ENCODE peak calls at places on chromosomes 7 and 10, in four cellular contexts. R, F, L and E are unnamed samples.

GRCh38 chr7:73526892-73527821 is 5.1 kb upstream of the BAZ1B start:
- DNase-seq in R (no peak), F (no peak), L (no peak), E (no peak)

GRCh38 chr10:85831422-85831821 is 535.2 kb downstream of the GRID1 start:
- DNase-seq in R (no peak), F (no peak), L (no peak), E (no peak)

GRCh38 chr7:36617408-36617807 is 106.9 kb downstream of the AOAH start:
- DNase-seq in R (no peak), F (no peak), L (no peak), E (no peak)

GRCh38 chr7:18541189-18541870 is 45.8 kb downstream of the HDAC9 start:
- DNase-seq in R (no peak), F (peak), L (no peak), E (peak)

GRCh38 chr7:104841798-104842197 is 172.2 kb upstream of the KMT2E start:
- DNase-seq in R (no peak), F (no peak), L (no peak), E (no peak)

GRCh38 chr10:51073035-51073434 is 1.3 kb upstream of the PRKG1 start:
- DNase-seq in R (no peak), F (no peak), L (no peak), E (no peak)

GRCh38 chr10:118980870-118981269 is 48.6 kb upstream of the NANOS1 start:
- DNase-seq in R (no peak), F (no peak), L (no peak), E (no peak)

GRCh38 chr7:139366400-139366799 is 6.7 kb downstream of the LUC7L2 start:
- DNase-seq in R (no peak), F (no peak), L (no peak), E (no peak)

GRCh38 chr10:58511765-58512469 is 755 bp upstream of the BICC1 start:
- DNase-seq in R (no peak), F (peak), L (no peak), E (no peak)

GRCh38 chr7:37442268-37442667 is 6.4 kb downstream of the ELMO1 start:
- DNase-seq in R (no peak), F (no peak), L (no peak), E (no peak)

GRCh38 chr10:128859738-128860386 is 607.2 kb upstream of the MGMT start:
- DNase-seq in R (no peak), F (peak), L (peak), E (no peak)

GRCh38 chr7:7207876-7208275 is 25.5 kb downstream of the C1GALT1 start:
- DNase-seq in R (no peak), F (no peak), L (no peak), E (no peak)

GRCh38 chr10:89090760-89091455 is 100.3 kb downstream of the FAS start:
- DNase-seq in R (no peak), F (no peak), L (no peak), E (no peak)

GRCh38 chr10:77360121-77360520 is 277.5 kb downstream of the KCNMA1 start:
- DNase-seq in R (no peak), F (no peak), L (no peak), E (no peak)

GRCh38 chr7:141210862-141211261 is 137.0 kb downstream of the TMEM178B start:
- DNase-seq in R (no peak), F (no peak), L (no peak), E (no peak)